ENCODE peak calls at places on chromosomes 5 and 9, in ten cellular contexts. H is tibial nerve, L is HFFc6, F is brain microvascular endothelial cell, B is GOT3, J is T-cell, D is A172, X is NAMALWA, Z is HEK293T, U is fibroblast of the aortic adventitia. N is an unnamed sample.

GRCh38 chr9:138024831-138025291 is 147.3 kb downstream of the CACNA1B start:
- DNase-seq in H (no peak), L (no peak), F (no peak), B (no peak), J (no peak), D (no peak), X (no peak), Z (no peak), U (no peak), N (no peak)

GRCh38 chr5:42811591-42812392 is at the start of gene SELENOP:
- DNase-seq in H (peak; percentile 84), L (no peak), F (no peak), B (no peak), J (no peak), D (peak; percentile 21), X (no peak), Z (peak; percentile 35), U (peak; percentile 26), N (peak; percentile 70)

GRCh38 chr5:2686725-2687124 is 64.8 kb downstream of the IRX2 start:
- DNase-seq in H (no peak), L (no peak), F (no peak), B (no peak), J (no peak), D (no peak), X (no peak), Z (no peak), U (no peak), N (no peak)

GRCh38 chr5:66171349-66172344 is 27.5 kb downstream of the SREK1 start:
- DNase-seq in H (peak; percentile 64), L (peak; percentile 70), F (peak; percentile 66), B (no peak), J (peak; percentile 61), D (peak; percentile 52), X (peak; percentile 83), Z (peak; percentile 18), U (peak; percentile 71), N (no peak)

GRCh38 chr5:134837530-134838181 is 8.1 kb upstream of the C5orf24 start:
- DNase-seq in H (no peak), L (no peak), F (no peak), B (no peak), J (no peak), D (no peak), X (no peak), Z (no peak), U (peak; percentile 47), N (no peak)

GRCh38 chr5:96691503-96692303 is 29.5 kb downstream of the CAST start:
- DNase-seq in H (no peak), L (peak; percentile 57), F (no peak), B (no peak), J (no peak), D (no peak), X (no peak), Z (no peak), U (peak; percentile 82), N (no peak)

GRCh38 chr9:80320480-80320879 is 748.7 kb downstream of the TLE4 start:
- DNase-seq in H (no peak), L (no peak), F (peak; percentile 31), B (no peak), J (no peak), D (peak; percentile 21), X (no peak), Z (no peak), U (peak; percentile 1), N (no peak)

GRCh38 chr5:860506-861150 is 9.8 kb upstream of the ZDHHC11 start:
- DNase-seq in H (no peak), L (no peak), F (no peak), B (no peak), J (no peak), D (no peak), X (no peak), Z (no peak), U (no peak), N (no peak)

GRCh38 chr9:114345493-114346065 is 15.9 kb downstream of the ORM2 start:
- DNase-seq in H (no peak), L (no peak), F (no peak), B (no peak), J (no peak), D (no peak), X (no peak), Z (no peak), U (no peak), N (no peak)

N was measured in ascending aorta.